ENCODE peak calls at places on chromosomes 3 and 15, in four cellular contexts. One of them, this sample, is unnamed.

GRCh38 chr15:40421246-40422157 is 15.9 kb downstream of the IVD start:
- DNase-seq in CD4-positive, CD25-positive, alpha-beta regulatory T cell: peak; percentile 67
- DNase-seq in tibial artery: peak; percentile 65
- DNase-seq in neuronal stem cell: peak; percentile 62
- DNase-seq in this sample: peak; percentile 81

GRCh38 chr15:85621096-85621495 is 173.6 kb downstream of the KLHL25 start:
- DNase-seq in CD4-positive, CD25-positive, alpha-beta regulatory T cell: no peak
- DNase-seq in tibial artery: no peak
- DNase-seq in neuronal stem cell: no peak
- DNase-seq in this sample: no peak

GRCh38 chr3:157120071-157120892 is 39.7 kb downstream of the CCNL1 start:
- DNase-seq in CD4-positive, CD25-positive, alpha-beta regulatory T cell: no peak
- DNase-seq in tibial artery: no peak
- DNase-seq in neuronal stem cell: no peak
- DNase-seq in this sample: no peak

GRCh38 chr3:18378218-18378617 is 46.9 kb downstream of the SATB1 start:
- DNase-seq in CD4-positive, CD25-positive, alpha-beta regulatory T cell: no peak
- DNase-seq in tibial artery: no peak
- DNase-seq in neuronal stem cell: no peak
- DNase-seq in this sample: no peak

GRCh38 chr3:99639579-99639978 is 1.2 kb downstream of the COL8A1 start:
- DNase-seq in CD4-positive, CD25-positive, alpha-beta regulatory T cell: no peak
- DNase-seq in tibial artery: no peak
- DNase-seq in neuronal stem cell: no peak
- DNase-seq in this sample: no peak

GRCh38 chr3:46903341-46904302 is 26.1 kb downstream of the PTH1R start:
- DNase-seq in CD4-positive, CD25-positive, alpha-beta regulatory T cell: no peak
- DNase-seq in tibial artery: peak; percentile 16
- DNase-seq in neuronal stem cell: no peak
- DNase-seq in this sample: no peak

GRCh38 chr3:180414157-180414556 is 187.8 kb upstream of the TTC14 start:
- DNase-seq in CD4-positive, CD25-positive, alpha-beta regulatory T cell: no peak
- DNase-seq in tibial artery: no peak
- DNase-seq in neuronal stem cell: no peak
- DNase-seq in this sample: no peak

GRCh38 chr3:124364230-124365022 is 365.8 kb upstream of the UMPS start:
- DNase-seq in CD4-positive, CD25-positive, alpha-beta regulatory T cell: no peak
- DNase-seq in tibial artery: no peak
- DNase-seq in neuronal stem cell: no peak
- DNase-seq in this sample: no peak

GRCh38 chr3:53817211-53817610 is 29.0 kb downstream of the CHDH start:
- DNase-seq in CD4-positive, CD25-positive, alpha-beta regulatory T cell: no peak
- DNase-seq in tibial artery: no peak
- DNase-seq in neuronal stem cell: no peak
- DNase-seq in this sample: no peak

GRCh38 chr3:81760215-81760614 is 1.2 kb downstream of the GBE1 start:
- DNase-seq in CD4-positive, CD25-positive, alpha-beta regulatory T cell: no peak
- DNase-seq in tibial artery: no peak
- DNase-seq in neuronal stem cell: no peak
- DNase-seq in this sample: no peak

GRCh38 chr3:126509565-126510322 is 7.8 kb downstream of the UROC1 start:
- DNase-seq in CD4-positive, CD25-positive, alpha-beta regulatory T cell: no peak
- DNase-seq in tibial artery: no peak
- DNase-seq in neuronal stem cell: no peak
- DNase-seq in this sample: no peak

GRCh38 chr3:148588291-148588690 is 109.4 kb upstream of the AGTR1 start:
- DNase-seq in CD4-positive, CD25-positive, alpha-beta regulatory T cell: no peak
- DNase-seq in tibial artery: no peak
- DNase-seq in neuronal stem cell: no peak
- DNase-seq in this sample: no peak

GRCh38 chr3:50195501-50196252 is 4.3 kb downstream of the GNAT1 start:
- DNase-seq in CD4-positive, CD25-positive, alpha-beta regulatory T cell: no peak
- DNase-seq in tibial artery: no peak
- DNase-seq in neuronal stem cell: no peak
- DNase-seq in this sample: no peak

GRCh38 chr15:70032509-70032908 is 65.2 kb downstream of the TLE3 start:
- DNase-seq in CD4-positive, CD25-positive, alpha-beta regulatory T cell: no peak
- DNase-seq in tibial artery: no peak
- DNase-seq in neuronal stem cell: no peak
- DNase-seq in this sample: no peak

GRCh38 chr3:42055291-42055690 is 35.9 kb upstream of the TRAK1 start:
- DNase-seq in CD4-positive, CD25-positive, alpha-beta regulatory T cell: no peak
- DNase-seq in tibial artery: no peak
- DNase-seq in neuronal stem cell: no peak
- DNase-seq in this sample: no peak

GRCh38 chr3:11010406-11011165 is 18.0 kb downstream of the SLC6A1 start:
- DNase-seq in CD4-positive, CD25-positive, alpha-beta regulatory T cell: no peak
- DNase-seq in tibial artery: no peak
- DNase-seq in neuronal stem cell: no peak
- DNase-seq in this sample: no peak

GRCh38 chr15:99929266-99929665 is 196.0 kb upstream of the LYSMD4 start:
- DNase-seq in CD4-positive, CD25-positive, alpha-beta regulatory T cell: no peak
- DNase-seq in tibial artery: no peak
- DNase-seq in neuronal stem cell: no peak
- DNase-seq in this sample: no peak

GRCh38 chr15:99928429-99928981 is 195.3 kb upstream of the LYSMD4 start:
- DNase-seq in CD4-positive, CD25-positive, alpha-beta regulatory T cell: peak; percentile 78
- DNase-seq in tibial artery: peak; percentile 78
- DNase-seq in neuronal stem cell: peak; percentile 58
- DNase-seq in this sample: peak; percentile 91

GRCh38 chr15:99932676-99933402 is 199.6 kb upstream of the LYSMD4 start:
- DNase-seq in CD4-positive, CD25-positive, alpha-beta regulatory T cell: no peak
- DNase-seq in tibial artery: no peak
- DNase-seq in neuronal stem cell: no peak
- DNase-seq in this sample: no peak

GRCh38 chr15:99930696-99931095 is 197.5 kb upstream of the LYSMD4 start:
- DNase-seq in CD4-positive, CD25-positive, alpha-beta regulatory T cell: no peak
- DNase-seq in tibial artery: no peak
- DNase-seq in neuronal stem cell: no peak
- DNase-seq in this sample: no peak

DNA sequence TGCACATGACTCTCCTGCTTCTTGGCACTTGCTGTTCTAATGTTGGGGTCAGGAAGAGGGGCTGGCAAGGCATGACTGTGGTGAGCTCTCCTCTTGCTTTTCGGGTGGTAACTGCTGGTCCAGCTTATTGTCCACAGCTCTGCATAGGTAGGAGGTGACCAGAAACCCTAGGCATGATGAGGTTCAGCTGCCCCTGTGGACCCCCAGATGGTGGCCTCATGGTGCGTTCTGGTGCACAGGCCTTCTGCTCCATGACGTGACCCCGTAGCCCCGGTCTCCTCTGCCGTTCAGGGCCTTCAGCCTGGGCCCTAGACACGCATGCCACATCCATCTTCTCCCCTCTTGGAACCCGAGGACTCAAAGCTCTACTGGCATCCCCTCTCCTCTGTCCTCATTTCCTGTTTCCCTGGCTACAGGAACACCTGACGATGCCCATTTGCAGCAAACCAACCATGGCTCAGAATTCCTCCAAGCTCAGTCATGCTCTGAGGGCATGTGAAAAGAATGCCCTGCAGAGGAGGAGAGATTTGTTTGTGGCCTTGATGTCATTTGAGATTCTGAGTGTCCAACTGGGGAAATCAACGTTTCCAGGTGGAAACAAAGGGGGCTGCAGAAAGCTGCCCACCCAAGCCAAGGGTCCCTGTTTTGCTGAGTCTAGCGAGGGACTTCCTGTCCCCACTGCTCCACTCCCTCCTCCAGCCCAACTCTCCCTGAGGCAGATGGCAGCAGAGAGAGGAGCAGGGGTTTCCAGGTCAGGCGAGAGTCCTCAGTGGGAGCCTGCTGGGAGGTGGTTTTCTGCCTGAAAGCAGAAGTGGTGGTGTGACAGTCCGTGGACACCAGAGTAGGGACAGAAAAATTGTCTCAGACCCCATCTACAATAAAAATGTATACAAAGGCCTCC is 198.7 kb upstream of the LYSMD4 start:
- DNase-seq in CD4-positive, CD25-positive, alpha-beta regulatory T cell: no peak
- DNase-seq in tibial artery: no peak
- DNase-seq in neuronal stem cell: no peak
- DNase-seq in this sample: no peak
- H3K36me3 ChIP-seq in CD4-positive, CD25-positive, alpha-beta regulatory T cell: no peaks in the 10 kb centered on the region
- H3K36me3 ChIP-seq in tibial artery: no peaks in the 10 kb centered on the region
- H3K36me3 ChIP-seq in neuronal stem cell: no peaks in the 10 kb centered on the region
- H3K36me3 ChIP-seq in this sample: no peaks in the 10 kb centered on the region

DNA sequence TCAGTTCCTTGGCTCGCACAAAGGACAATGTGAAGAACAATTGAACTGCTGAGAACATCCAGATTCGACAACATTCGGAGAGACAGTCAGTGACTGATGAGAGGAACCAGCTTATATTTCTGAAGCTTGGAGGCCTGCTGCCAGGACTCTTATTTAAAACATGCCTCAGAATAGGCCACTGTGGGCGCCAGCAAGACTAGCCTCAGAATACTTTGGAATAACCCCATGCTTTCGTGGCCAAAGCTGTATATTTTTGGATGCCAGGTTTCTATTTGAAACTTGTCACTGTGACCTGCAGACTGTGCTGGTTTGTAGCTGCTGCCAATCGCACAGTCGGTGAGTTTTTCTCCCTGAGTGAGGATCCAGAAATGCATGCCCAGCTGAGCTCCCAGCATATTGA is 129.9 kb upstream of the UBE3A start:
- DNase-seq in CD4-positive, CD25-positive, alpha-beta regulatory T cell: no peak
- DNase-seq in tibial artery: peak; percentile 47
- DNase-seq in neuronal stem cell: no peak
- DNase-seq in this sample: peak; percentile 25
- H3K27ac ChIP-seq in CD4-positive, CD25-positive, alpha-beta regulatory T cell: no peak overlapping the region
- H3K27ac ChIP-seq in tibial artery: peak overlapping the region; percentile 69
- H3K27ac ChIP-seq in neuronal stem cell: no peak overlapping the region
- H3K27ac ChIP-seq in this sample: peak overlapping the region; percentile 77

DNA sequence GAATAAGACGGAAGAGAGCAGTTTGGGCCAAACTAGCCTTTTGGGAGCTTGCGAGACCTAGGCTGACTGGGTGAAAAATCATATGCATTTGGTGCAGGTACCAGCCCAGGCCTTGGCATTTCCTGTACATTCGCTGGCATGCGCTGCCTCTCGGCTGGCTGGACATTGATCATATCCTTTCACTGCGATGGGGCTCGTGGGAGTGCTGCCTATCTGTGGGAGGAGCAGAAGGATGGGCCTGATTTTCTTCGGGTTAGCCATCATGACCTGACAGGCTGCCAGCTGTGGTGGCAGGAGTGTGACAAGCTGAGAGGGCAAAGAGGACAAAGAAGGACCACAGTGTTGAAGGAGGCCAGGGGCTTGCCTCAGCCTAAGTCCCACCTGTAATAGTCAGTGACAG is 14.3 kb downstream of the CGNL1 start:
- DNase-seq in CD4-positive, CD25-positive, alpha-beta regulatory T cell: no peak
- DNase-seq in tibial artery: no peak
- DNase-seq in neuronal stem cell: no peak
- DNase-seq in this sample: no peak
- H3K4me1 ChIP-seq in CD4-positive, CD25-positive, alpha-beta regulatory T cell: no peaks in the 10 kb centered on the region
- H3K4me1 ChIP-seq in tibial artery: no peaks in the 10 kb centered on the region
- H3K4me1 ChIP-seq in neuronal stem cell: peaks cover 28% of the 10 kb centered on the region
- H3K4me1 ChIP-seq in this sample: peaks cover 33% of the 10 kb centered on the region

DNA sequence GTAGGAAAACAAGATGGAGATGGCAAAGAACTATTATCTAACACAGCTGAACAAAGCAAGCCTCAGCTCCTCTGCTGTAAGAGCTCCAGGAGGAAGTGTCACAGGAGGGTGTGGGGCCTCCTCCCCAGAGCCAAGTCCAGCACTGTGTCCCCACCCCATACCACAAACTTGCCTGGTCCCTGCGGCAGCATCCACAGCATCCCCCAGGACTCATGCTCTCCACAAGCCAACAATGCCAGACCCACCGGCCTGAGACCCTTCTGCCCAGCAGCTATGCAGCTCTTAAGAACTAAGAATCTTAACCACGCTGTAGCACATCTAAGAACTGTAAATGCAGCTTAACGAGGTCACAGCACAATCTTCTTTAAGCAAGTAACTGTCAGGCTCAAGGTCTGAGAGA is 9.1 kb downstream of the RBM15B start:
- DNase-seq in CD4-positive, CD25-positive, alpha-beta regulatory T cell: no peak
- DNase-seq in tibial artery: no peak
- DNase-seq in neuronal stem cell: no peak
- DNase-seq in this sample: no peak
- H3K36me3 ChIP-seq in CD4-positive, CD25-positive, alpha-beta regulatory T cell: peaks cover 81% of the 10 kb centered on the region
- H3K36me3 ChIP-seq in tibial artery: peaks cover 86% of the 10 kb centered on the region
- H3K36me3 ChIP-seq in neuronal stem cell: peaks cover 89% of the 10 kb centered on the region
- H3K36me3 ChIP-seq in this sample: peaks cover 48% of the 10 kb centered on the region

DNA sequence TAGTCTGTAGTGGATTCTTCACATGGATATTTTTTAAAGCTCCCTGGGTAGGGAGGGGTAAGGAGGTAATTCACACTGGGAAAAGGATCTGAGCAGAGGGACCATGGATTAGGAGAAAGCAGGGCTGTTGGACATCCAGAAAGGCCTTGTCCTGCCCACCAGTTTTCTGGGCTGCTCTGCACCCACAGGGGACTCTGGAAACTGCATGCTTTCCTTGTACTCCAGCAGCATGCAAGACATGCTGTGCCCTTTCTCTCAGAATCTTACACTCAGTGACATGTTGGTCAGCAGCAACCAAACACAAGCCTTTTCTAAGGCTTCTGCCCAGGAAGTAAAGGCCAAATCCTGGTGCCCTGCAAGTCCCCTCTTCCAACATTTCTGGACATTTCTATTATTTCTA is 2.5 kb upstream of the FBN1 start:
- DNase-seq in CD4-positive, CD25-positive, alpha-beta regulatory T cell: no peak
- DNase-seq in tibial artery: no peak
- DNase-seq in neuronal stem cell: no peak
- DNase-seq in this sample: no peak
- H3K27ac ChIP-seq in CD4-positive, CD25-positive, alpha-beta regulatory T cell: no peak overlapping the region
- H3K27ac ChIP-seq in tibial artery: peak overlapping the region; percentile 15
- H3K27ac ChIP-seq in neuronal stem cell: no peak overlapping the region
- H3K27ac ChIP-seq in this sample: peak overlapping the region; percentile 29

GRCh38 chr15:98667521-98668179 is 19.3 kb downstream of the IGF1R start:
- DNase-seq in CD4-positive, CD25-positive, alpha-beta regulatory T cell: no peak
- DNase-seq in tibial artery: no peak
- DNase-seq in neuronal stem cell: no peak
- DNase-seq in this sample: no peak
- H3K4me1 ChIP-seq in CD4-positive, CD25-positive, alpha-beta regulatory T cell: peaks cover 14% of the 10 kb centered on the region
- H3K4me1 ChIP-seq in tibial artery: peaks cover 98% of the 10 kb centered on the region
- H3K4me1 ChIP-seq in neuronal stem cell: peaks cover 37% of the 10 kb centered on the region
- H3K4me1 ChIP-seq in this sample: peaks cover 55% of the 10 kb centered on the region

DNA sequence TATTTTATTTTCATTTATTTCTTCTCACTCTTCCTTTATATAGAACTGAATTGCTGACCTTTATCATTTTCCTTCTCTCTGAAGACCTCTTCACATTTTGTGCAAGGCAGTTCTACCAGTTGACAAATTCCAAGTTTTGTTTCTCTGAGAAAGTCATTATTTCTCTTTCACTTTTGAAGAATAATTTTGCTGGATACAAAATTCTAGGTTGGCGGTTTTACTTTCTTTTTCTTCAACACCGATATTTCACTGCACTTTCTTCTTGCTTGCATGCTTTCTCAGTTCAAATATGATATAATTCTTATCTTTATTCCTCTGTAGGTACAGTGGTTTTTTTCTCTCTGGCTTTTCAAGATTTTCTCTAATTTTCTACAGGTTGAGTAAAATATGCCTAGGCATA is 15.9 kb downstream of the RFX7 start:
- DNase-seq in CD4-positive, CD25-positive, alpha-beta regulatory T cell: no peak
- DNase-seq in tibial artery: no peak
- DNase-seq in neuronal stem cell: no peak
- DNase-seq in this sample: no peak
- H3K36me3 ChIP-seq in CD4-positive, CD25-positive, alpha-beta regulatory T cell: peaks cover 25% of the 10 kb centered on the region
- H3K36me3 ChIP-seq in tibial artery: peaks cover 20% of the 10 kb centered on the region
- H3K36me3 ChIP-seq in neuronal stem cell: peaks cover 91% of the 10 kb centered on the region
- H3K36me3 ChIP-seq in this sample: peaks cover 7% of the 10 kb centered on the region